ENCODE peak calls at places on chromosomes 11 and 22, in eight cellular contexts. V is fibroblast of lung, Z is AG10803, P is AG04450, T is kidney epithelial cell, B is lower lobe of right lung, Y is neural progenitor cell, R is stomach. G is an unnamed sample.

GRCh38 chr11:31800398-31801265 is 10.5 kb downstream of the PAX6 start:
- DNase-seq in V (no peak), Z (no peak), P (no peak), T (no peak), B (no peak), Y (peak), R (no peak), G (no peak)

GRCh38 chr11:73271936-73272679 is at the start of gene P2RY6:
- DNase-seq in V (peak), Z (peak), P (no peak), T (peak), B (peak), Y (no peak), R (peak), G (no peak)

GRCh38 chr22:29768052-29768680 is 997 bp downstream of the UQCR10 start:
- DNase-seq in V (no peak), Z (peak), P (no peak), T (no peak), B (no peak), Y (no peak), R (no peak), G (no peak)

GRCh38 chr11:69598147-69598546 is 42.8 kb upstream of the CCND1 start:
- DNase-seq in V (peak), Z (peak), P (no peak), T (no peak), B (no peak), Y (no peak), R (no peak), G (peak)

GRCh38 chr22:24693359-24693758 is 81.2 kb downstream of the PIWIL3 start:
- DNase-seq in V (peak), Z (no peak), P (no peak), T (no peak), B (no peak), Y (no peak), R (no peak), G (no peak)

GRCh38 chr22:46087336-46087690 is 63.0 kb upstream of the PPARA start:
- DNase-seq in V (no peak), Z (no peak), P (no peak), T (no peak), B (no peak), Y (no peak), R (no peak), G (no peak)

GRCh38 chr11:94543695-94544581 is at the start of gene FUT4:
- DNase-seq in V (peak), Z (peak), P (peak), T (peak), B (peak), Y (peak), R (peak), G (peak)

GRCh38 chr22:18970948-18971315 is 34.8 kb upstream of the PRODH start:
- DNase-seq in V (no peak), Z (no peak), P (no peak), T (no peak), B (no peak), Y (peak), R (no peak), G (no peak)

GRCh38 chr11:69531717-69532088 is 50.2 kb downstream of the LINC01488 start:
- DNase-seq in V (no peak), Z (no peak), P (no peak), T (no peak), B (no peak), Y (no peak), R (no peak), G (no peak)

GRCh38 chr22:50018608-50019291 is 6.2 kb upstream of the IL17REL start:
- DNase-seq in V (no peak), Z (no peak), P (no peak), T (no peak), B (no peak), Y (no peak), R (no peak), G (no peak)

GRCh38 chr11:103109818-103110388 is 677 bp downstream of the DYNC2H1 start:
- DNase-seq in V (peak), Z (peak), P (no peak), T (no peak), B (no peak), Y (peak), R (no peak), G (peak)

GRCh38 chr22:37517826-37518450 is 1.3 kb downstream of the CARD10 start:
- DNase-seq in V (no peak), Z (no peak), P (no peak), T (no peak), B (no peak), Y (no peak), R (no peak), G (no peak)

GRCh38 chr11:114259124-114259526 is 37.1 kb upstream of the NNMT start:
- DNase-seq in V (no peak), Z (no peak), P (no peak), T (no peak), B (peak), Y (no peak), R (no peak), G (peak)

GRCh38 chr22:37107779-37108621 is 1.5 kb downstream of the TMPRSS6 start:
- DNase-seq in V (no peak), Z (no peak), P (no peak), T (no peak), B (no peak), Y (no peak), R (no peak), G (no peak)

GRCh38 chr11:67301313-67301921 is 1.9 kb upstream of the SSH3 start:
- DNase-seq in V (no peak), Z (no peak), P (no peak), T (no peak), B (peak), Y (no peak), R (no peak), G (no peak)

GRCh38 chr11:5767056-5767455 is 13.0 kb downstream of the OR52N4 start:
- DNase-seq in V (no peak), Z (no peak), P (no peak), T (no peak), B (no peak), Y (no peak), R (no peak), G (no peak)

GRCh38 chr11:85481862-85482261 is 145.3 kb downstream of the DLG2 start:
- DNase-seq in V (no peak), Z (no peak), P (no peak), T (no peak), B (no peak), Y (no peak), R (no peak), G (no peak)

GRCh38 chr11:2860636-2861035 is 24.9 kb downstream of the CDKN1C start:
- DNase-seq in V (peak), Z (no peak), P (no peak), T (no peak), B (no peak), Y (no peak), R (peak), G (no peak)

GRCh38 chr11:2342981-2343380 is 34.1 kb upstream of the CD81 start:
- DNase-seq in V (no peak), Z (no peak), P (no peak), T (no peak), B (no peak), Y (no peak), R (no peak), G (no peak)

GRCh38 chr11:73320786-73321325 is 12.8 kb downstream of the ARHGEF17 start:
- DNase-seq in V (peak), Z (peak), P (no peak), T (no peak), B (no peak), Y (no peak), R (no peak), G (no peak)

GRCh38 chr11:58531865-58532341 is 24.0 kb upstream of the OR5B21 start:
- DNase-seq in V (no peak), Z (no peak), P (no peak), T (no peak), B (no peak), Y (no peak), R (no peak), G (no peak)

GRCh38 chr22:42180349-42180842 is 49.8 kb upstream of the CYP2D6 start:
- DNase-seq in V (peak), Z (peak), P (no peak), T (no peak), B (no peak), Y (no peak), R (no peak), G (peak)

GRCh38 chr22:40594924-40595323 is 41.6 kb downstream of the MRTFA start:
- DNase-seq in V (no peak), Z (peak), P (no peak), T (peak), B (peak), Y (no peak), R (no peak), G (no peak)

GRCh38 chr11:12798609-12799011 is 124.4 kb downstream of the TEAD1 start:
- DNase-seq in V (no peak), Z (no peak), P (no peak), T (no peak), B (no peak), Y (no peak), R (no peak), G (no peak)

GRCh38 chr22:31532060-31532459 is 35.7 kb downstream of the SFI1 start:
- DNase-seq in V (no peak), Z (peak), P (no peak), T (no peak), B (no peak), Y (no peak), R (no peak), G (no peak)

GRCh38 chr11:69909561-69910518 is 90.6 kb upstream of the FGF3 start:
- DNase-seq in V (no peak), Z (peak), P (no peak), T (no peak), B (peak), Y (peak), R (no peak), G (no peak)

GRCh38 chr22:36443198-36443770 is 38.2 kb downstream of the TXN2 start:
- DNase-seq in V (peak), Z (peak), P (no peak), T (no peak), B (no peak), Y (no peak), R (no peak), G (no peak)

GRCh38 chr11:66157182-66157864 is 87.3 kb downstream of the PACS1 start:
- DNase-seq in V (no peak), Z (no peak), P (no peak), T (no peak), B (no peak), Y (no peak), R (no peak), G (no peak)

GRCh38 chr11:105229257-105229656 is 89.7 kb upstream of the CARD18 start:
- DNase-seq in V (peak), Z (peak), P (peak), T (no peak), B (no peak), Y (no peak), R (no peak), G (no peak)

GRCh38 chr11:3109921-3110706 is 52.9 kb upstream of the CARS1 start:
- DNase-seq in V (peak), Z (peak), P (no peak), T (no peak), B (peak), Y (peak), R (peak), G (peak)

GRCh38 chr22:33788927-33789326 is 131.3 kb downstream of the LARGE1 start:
- DNase-seq in V (no peak), Z (no peak), P (no peak), T (no peak), B (no peak), Y (no peak), R (no peak), G (no peak)

GRCh38 chr11:47257518-47258316 is at the start of gene NR1H3:
- DNase-seq in V (peak), Z (peak), P (no peak), T (no peak), B (peak), Y (peak), R (peak), G (peak)

GRCh38 chr22:39593061-39593930 is 22.7 kb downstream of the CACNA1I start:
- DNase-seq in V (peak), Z (peak), P (no peak), T (no peak), B (no peak), Y (no peak), R (no peak), G (no peak)

GRCh38 chr22:28813772-28814518 is 13.6 kb upstream of the XBP1 start:
- DNase-seq in V (peak), Z (no peak), P (no peak), T (no peak), B (peak), Y (no peak), R (peak), G (peak)

GRCh38 chr22:48224332-48224731 is 1461.9 kb downstream of the TBC1D22A start:
- DNase-seq in V (no peak), Z (no peak), P (no peak), T (no peak), B (no peak), Y (no peak), R (no peak), G (no peak)

GRCh38 chr22:41028841-41029240 is 63.6 kb upstream of the EP300 start:
- DNase-seq in V (peak), Z (peak), P (peak), T (peak), B (no peak), Y (no peak), R (no peak), G (no peak)

GRCh38 chr11:64290894-64291745 is at the start of gene KCNK4:
- DNase-seq in V (no peak), Z (no peak), P (no peak), T (no peak), B (no peak), Y (peak), R (no peak), G (no peak)
- H3K4me3 ChIP-seq in V (no peak), Z (no peak), P (peak), T (no peak), B (peak), Y (peak), R (peak), G (no peak)

DNA sequence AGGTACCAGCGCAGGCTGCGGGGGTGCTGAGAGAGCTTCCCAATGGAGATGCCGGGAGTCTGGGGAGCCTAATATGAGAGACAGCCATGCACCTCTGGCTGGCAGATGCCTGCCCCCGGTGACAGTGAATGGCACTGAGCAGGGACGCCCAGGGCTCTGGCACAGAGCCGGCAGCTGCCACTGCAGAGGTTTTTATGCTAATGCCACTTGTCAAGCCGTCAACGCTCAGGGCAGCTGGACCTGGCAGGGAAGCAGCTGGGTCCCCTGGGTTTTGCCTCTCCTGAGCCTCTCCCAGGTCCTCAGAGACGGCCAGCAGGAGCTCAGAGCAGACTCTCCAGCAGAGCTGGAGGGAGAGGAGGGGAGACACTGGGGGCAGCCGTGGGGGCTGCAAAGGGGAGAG is 573.6 kb downstream of the BUD13 start:
- DNase-seq in V (no peak), Z (no peak), P (no peak), T (no peak), B (no peak), Y (no peak), R (no peak), G (no peak)
- TF ChIP-seq CTCF in V (no peak), Z (no peak), P (no peak), T (no peak), B (no peak), Y (no peak), R (no peak), G (no peak)

DNA sequence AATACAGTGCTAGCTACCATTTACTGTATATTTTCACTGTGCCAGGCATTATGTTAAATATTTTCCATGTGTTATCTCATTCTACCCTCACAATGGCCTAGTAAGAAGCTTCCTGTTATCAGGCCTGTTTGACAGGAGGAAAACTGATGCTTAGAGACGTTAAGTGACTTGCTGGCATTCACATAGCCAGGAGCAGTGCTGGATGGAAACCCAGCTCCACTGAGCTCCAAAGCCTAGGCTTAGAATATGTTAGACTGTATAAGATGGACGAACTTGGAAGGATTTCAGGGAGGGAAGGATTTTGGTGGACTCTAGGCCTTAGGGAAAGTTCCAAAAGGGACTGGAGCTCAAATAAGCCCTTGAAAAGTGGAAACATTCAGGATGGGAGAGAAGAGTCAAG is 2.1 kb downstream of the CD44 start:
- DNase-seq in V (no peak), Z (no peak), P (no peak), T (no peak), B (no peak), Y (no peak), R (no peak), G (no peak)
- H3K4me3 ChIP-seq in V (peak), Z (peak), P (peak), T (peak), B (peak), Y (no peak), R (peak), G (peak)

GRCh38 chr11:27473017-27473406 is 422 bp upstream of the LGR4 start:
- DNase-seq in V (no peak), Z (no peak), P (no peak), T (no peak), B (no peak), Y (no peak), R (no peak), G (no peak)

GRCh38 chr11:27470166-27470565 is 2.4 kb downstream of the LGR4 start:
- DNase-seq in V (no peak), Z (no peak), P (no peak), T (no peak), B (no peak), Y (no peak), R (no peak), G (no peak)

GRCh38 chr11:27472398-27473016 is at the start of gene LGR4:
- DNase-seq in V (peak), Z (peak), P (peak), T (peak), B (peak), Y (peak), R (peak), G (peak)

GRCh38 chr11:27471067-27471587 is 1.5 kb downstream of the LGR4 start:
- DNase-seq in V (no peak), Z (no peak), P (no peak), T (no peak), B (no peak), Y (peak), R (no peak), G (peak)

GRCh38 chr11:27471588-27472397 is 797 bp downstream of the LGR4 start:
- DNase-seq in V (no peak), Z (no peak), P (no peak), T (no peak), B (peak), Y (peak), R (peak), G (peak)
- TF ChIP-seq CTCF in V (no peak), Z (no peak), P (no peak), T (no peak), B (no peak), Y (no peak), R (no peak), G (no peak)